ENCODE peak calls at places on chromosomes 5 and 9, in ten cellular contexts. One of them, this sample, is unnamed.

GRCh38 chr9:34891386-34891785 is 66.7 kb upstream of the PHF24 start:
- DNase-seq in T-helper 2 cell: no peak
- DNase-seq in left ventricle myocardium inferior: no peak
- DNase-seq in AG08395: peak
- DNase-seq in NCI-H345: no peak
- DNase-seq in activated CD8-positive, alpha-beta memory T cell treated with anti-CD3 and anti-CD28 coated beads, Interleukin-2, amount 50 U/mL, for 4 hours: no peak
- DNase-seq in GM10248: no peak
- DNase-seq in AG10803: no peak
- DNase-seq in GM13977: no peak
- DNase-seq in cerebellar cortex: no peak
- DNase-seq in this sample: no peak

GRCh38 chr5:40052812-40053211 is 626.9 kb upstream of the PTGER4 start:
- DNase-seq in T-helper 2 cell: no peak
- DNase-seq in left ventricle myocardium inferior: no peak
- DNase-seq in AG08395: no peak
- DNase-seq in NCI-H345: no peak
- DNase-seq in activated CD8-positive, alpha-beta memory T cell treated with anti-CD3 and anti-CD28 coated beads, Interleukin-2, amount 50 U/mL, for 4 hours: no peak
- DNase-seq in GM10248: no peak
- DNase-seq in AG10803: no peak
- DNase-seq in GM13977: no peak
- DNase-seq in cerebellar cortex: no peak
- DNase-seq in this sample: no peak

GRCh38 chr5:375921-376871 is 54.7 kb downstream of the AHRR start:
- DNase-seq in T-helper 2 cell: no peak
- DNase-seq in left ventricle myocardium inferior: no peak
- DNase-seq in AG08395: no peak
- DNase-seq in NCI-H345: no peak
- DNase-seq in activated CD8-positive, alpha-beta memory T cell treated with anti-CD3 and anti-CD28 coated beads, Interleukin-2, amount 50 U/mL, for 4 hours: peak
- DNase-seq in GM10248: no peak
- DNase-seq in AG10803: no peak
- DNase-seq in GM13977: no peak
- DNase-seq in cerebellar cortex: no peak
- DNase-seq in this sample: peak

GRCh38 chr5:144295284-144295683 is 124.6 kb downstream of the KCTD16 start:
- DNase-seq in T-helper 2 cell: no peak
- DNase-seq in left ventricle myocardium inferior: no peak
- DNase-seq in AG08395: no peak
- DNase-seq in NCI-H345: no peak
- DNase-seq in activated CD8-positive, alpha-beta memory T cell treated with anti-CD3 and anti-CD28 coated beads, Interleukin-2, amount 50 U/mL, for 4 hours: no peak
- DNase-seq in GM10248: no peak
- DNase-seq in AG10803: no peak
- DNase-seq in GM13977: no peak
- DNase-seq in cerebellar cortex: no peak
- DNase-seq in this sample: no peak

GRCh38 chr5:8429778-8430758 is 561.1 kb downstream of the MTRR start:
- DNase-seq in T-helper 2 cell: no peak
- DNase-seq in left ventricle myocardium inferior: no peak
- DNase-seq in AG08395: no peak
- DNase-seq in NCI-H345: no peak
- DNase-seq in activated CD8-positive, alpha-beta memory T cell treated with anti-CD3 and anti-CD28 coated beads, Interleukin-2, amount 50 U/mL, for 4 hours: no peak
- DNase-seq in GM10248: no peak
- DNase-seq in AG10803: no peak
- DNase-seq in GM13977: no peak
- DNase-seq in cerebellar cortex: no peak
- DNase-seq in this sample: no peak

GRCh38 chr5:36982146-36982545 is 105.6 kb downstream of the NIPBL start:
- DNase-seq in T-helper 2 cell: no peak
- DNase-seq in left ventricle myocardium inferior: no peak
- DNase-seq in AG08395: no peak
- DNase-seq in NCI-H345: no peak
- DNase-seq in activated CD8-positive, alpha-beta memory T cell treated with anti-CD3 and anti-CD28 coated beads, Interleukin-2, amount 50 U/mL, for 4 hours: no peak
- DNase-seq in GM10248: no peak
- DNase-seq in AG10803: peak
- DNase-seq in GM13977: no peak
- DNase-seq in cerebellar cortex: no peak
- DNase-seq in this sample: no peak

GRCh38 chr5:10849278-10849677 is 88.2 kb upstream of the DAP start:
- DNase-seq in T-helper 2 cell: no peak
- DNase-seq in left ventricle myocardium inferior: no peak
- DNase-seq in AG08395: no peak
- DNase-seq in NCI-H345: no peak
- DNase-seq in activated CD8-positive, alpha-beta memory T cell treated with anti-CD3 and anti-CD28 coated beads, Interleukin-2, amount 50 U/mL, for 4 hours: no peak
- DNase-seq in GM10248: no peak
- DNase-seq in AG10803: no peak
- DNase-seq in GM13977: no peak
- DNase-seq in cerebellar cortex: no peak
- DNase-seq in this sample: no peak

GRCh38 chr5:179257190-179257741 is 88.0 kb downstream of the ADAMTS2 start:
- DNase-seq in T-helper 2 cell: no peak
- DNase-seq in left ventricle myocardium inferior: peak
- DNase-seq in AG08395: no peak
- DNase-seq in NCI-H345: no peak
- DNase-seq in activated CD8-positive, alpha-beta memory T cell treated with anti-CD3 and anti-CD28 coated beads, Interleukin-2, amount 50 U/mL, for 4 hours: no peak
- DNase-seq in GM10248: no peak
- DNase-seq in AG10803: peak
- DNase-seq in GM13977: no peak
- DNase-seq in cerebellar cortex: no peak
- DNase-seq in this sample: no peak

GRCh38 chr5:134527961-134528424 is 2.5 kb downstream of the JADE2 start:
- DNase-seq in T-helper 2 cell: no peak
- DNase-seq in left ventricle myocardium inferior: no peak
- DNase-seq in AG08395: no peak
- DNase-seq in NCI-H345: no peak
- DNase-seq in activated CD8-positive, alpha-beta memory T cell treated with anti-CD3 and anti-CD28 coated beads, Interleukin-2, amount 50 U/mL, for 4 hours: no peak
- DNase-seq in GM10248: no peak
- DNase-seq in AG10803: no peak
- DNase-seq in GM13977: no peak
- DNase-seq in cerebellar cortex: no peak
- DNase-seq in this sample: no peak

GRCh38 chr9:91047993-91048607 is 246.5 kb downstream of the SYK start:
- DNase-seq in T-helper 2 cell: no peak
- DNase-seq in left ventricle myocardium inferior: no peak
- DNase-seq in AG08395: peak
- DNase-seq in NCI-H345: no peak
- DNase-seq in activated CD8-positive, alpha-beta memory T cell treated with anti-CD3 and anti-CD28 coated beads, Interleukin-2, amount 50 U/mL, for 4 hours: no peak
- DNase-seq in GM10248: no peak
- DNase-seq in AG10803: peak
- DNase-seq in GM13977: no peak
- DNase-seq in cerebellar cortex: no peak
- DNase-seq in this sample: no peak

GRCh38 chr5:149434162-149435014 is 55.3 kb upstream of the IL17B start:
- DNase-seq in T-helper 2 cell: peak
- DNase-seq in left ventricle myocardium inferior: no peak
- DNase-seq in AG08395: peak
- DNase-seq in NCI-H345: peak
- DNase-seq in activated CD8-positive, alpha-beta memory T cell treated with anti-CD3 and anti-CD28 coated beads, Interleukin-2, amount 50 U/mL, for 4 hours: peak
- DNase-seq in GM10248: peak
- DNase-seq in AG10803: peak
- DNase-seq in GM13977: peak
- DNase-seq in cerebellar cortex: peak
- DNase-seq in this sample: no peak

GRCh38 chr5:179378441-179379271 is 33.4 kb upstream of the ADAMTS2 start:
- DNase-seq in T-helper 2 cell: no peak
- DNase-seq in left ventricle myocardium inferior: no peak
- DNase-seq in AG08395: peak
- DNase-seq in NCI-H345: no peak
- DNase-seq in activated CD8-positive, alpha-beta memory T cell treated with anti-CD3 and anti-CD28 coated beads, Interleukin-2, amount 50 U/mL, for 4 hours: no peak
- DNase-seq in GM10248: no peak
- DNase-seq in AG10803: peak
- DNase-seq in GM13977: no peak
- DNase-seq in cerebellar cortex: no peak
- DNase-seq in this sample: no peak

GRCh38 chr9:120715331-120715924 is 1.2 kb upstream of the MEGF9 start:
- DNase-seq in T-helper 2 cell: no peak
- DNase-seq in left ventricle myocardium inferior: peak
- DNase-seq in AG08395: peak
- DNase-seq in NCI-H345: no peak
- DNase-seq in activated CD8-positive, alpha-beta memory T cell treated with anti-CD3 and anti-CD28 coated beads, Interleukin-2, amount 50 U/mL, for 4 hours: no peak
- DNase-seq in GM10248: no peak
- DNase-seq in AG10803: peak
- DNase-seq in GM13977: no peak
- DNase-seq in cerebellar cortex: peak
- DNase-seq in this sample: no peak

GRCh38 chr5:157449011-157449723 is 10.8 kb upstream of the NIPAL4 start:
- DNase-seq in T-helper 2 cell: no peak
- DNase-seq in left ventricle myocardium inferior: peak
- DNase-seq in AG08395: peak
- DNase-seq in NCI-H345: peak
- DNase-seq in activated CD8-positive, alpha-beta memory T cell treated with anti-CD3 and anti-CD28 coated beads, Interleukin-2, amount 50 U/mL, for 4 hours: no peak
- DNase-seq in GM10248: no peak
- DNase-seq in AG10803: peak
- DNase-seq in GM13977: no peak
- DNase-seq in cerebellar cortex: peak
- DNase-seq in this sample: no peak

GRCh38 chr5:6551287-6551954 is 81.4 kb downstream of the NSUN2 start:
- DNase-seq in T-helper 2 cell: no peak
- DNase-seq in left ventricle myocardium inferior: no peak
- DNase-seq in AG08395: no peak
- DNase-seq in NCI-H345: no peak
- DNase-seq in activated CD8-positive, alpha-beta memory T cell treated with anti-CD3 and anti-CD28 coated beads, Interleukin-2, amount 50 U/mL, for 4 hours: no peak
- DNase-seq in GM10248: no peak
- DNase-seq in AG10803: peak
- DNase-seq in GM13977: no peak
- DNase-seq in cerebellar cortex: peak
- DNase-seq in this sample: no peak

GRCh38 chr9:20356392-20357206 is 265.7 kb downstream of the MLLT3 start:
- DNase-seq in T-helper 2 cell: peak
- DNase-seq in left ventricle myocardium inferior: peak
- DNase-seq in AG08395: peak
- DNase-seq in NCI-H345: peak
- DNase-seq in activated CD8-positive, alpha-beta memory T cell treated with anti-CD3 and anti-CD28 coated beads, Interleukin-2, amount 50 U/mL, for 4 hours: peak
- DNase-seq in GM10248: peak
- DNase-seq in AG10803: peak
- DNase-seq in GM13977: peak
- DNase-seq in cerebellar cortex: peak
- DNase-seq in this sample: no peak

GRCh38 chr9:99809586-99810357 is 11.9 kb upstream of the NR4A3 start:
- DNase-seq in T-helper 2 cell: no peak
- DNase-seq in left ventricle myocardium inferior: no peak
- DNase-seq in AG08395: no peak
- DNase-seq in NCI-H345: no peak
- DNase-seq in activated CD8-positive, alpha-beta memory T cell treated with anti-CD3 and anti-CD28 coated beads, Interleukin-2, amount 50 U/mL, for 4 hours: no peak
- DNase-seq in GM10248: no peak
- DNase-seq in AG10803: no peak
- DNase-seq in GM13977: no peak
- DNase-seq in cerebellar cortex: no peak
- DNase-seq in this sample: no peak

GRCh38 chr9:129263836-129264235 is 85.8 kb upstream of the IER5L start:
- DNase-seq in T-helper 2 cell: no peak
- DNase-seq in left ventricle myocardium inferior: peak
- DNase-seq in AG08395: no peak
- DNase-seq in NCI-H345: no peak
- DNase-seq in activated CD8-positive, alpha-beta memory T cell treated with anti-CD3 and anti-CD28 coated beads, Interleukin-2, amount 50 U/mL, for 4 hours: no peak
- DNase-seq in GM10248: no peak
- DNase-seq in AG10803: no peak
- DNase-seq in GM13977: no peak
- DNase-seq in cerebellar cortex: no peak
- DNase-seq in this sample: no peak

GRCh38 chr5:143401846-143402463 is 1.5 kb downstream of the NR3C1 start:
- DNase-seq in T-helper 2 cell: peak
- DNase-seq in left ventricle myocardium inferior: no peak
- DNase-seq in AG08395: no peak
- DNase-seq in NCI-H345: peak
- DNase-seq in activated CD8-positive, alpha-beta memory T cell treated with anti-CD3 and anti-CD28 coated beads, Interleukin-2, amount 50 U/mL, for 4 hours: no peak
- DNase-seq in GM10248: no peak
- DNase-seq in AG10803: no peak
- DNase-seq in GM13977: peak
- DNase-seq in cerebellar cortex: peak
- DNase-seq in this sample: no peak

GRCh38 chr5:149828161-149829011 is 98.3 kb downstream of the PPARGC1B start:
- DNase-seq in T-helper 2 cell: peak
- DNase-seq in left ventricle myocardium inferior: peak
- DNase-seq in AG08395: peak
- DNase-seq in NCI-H345: peak
- DNase-seq in activated CD8-positive, alpha-beta memory T cell treated with anti-CD3 and anti-CD28 coated beads, Interleukin-2, amount 50 U/mL, for 4 hours: peak
- DNase-seq in GM10248: peak
- DNase-seq in AG10803: peak
- DNase-seq in GM13977: peak
- DNase-seq in cerebellar cortex: peak
- DNase-seq in this sample: peak

GRCh38 chr9:112377087-112377486 is 2.8 kb upstream of the HSDL2 start:
- DNase-seq in T-helper 2 cell: no peak
- DNase-seq in left ventricle myocardium inferior: no peak
- DNase-seq in AG08395: no peak
- DNase-seq in NCI-H345: no peak
- DNase-seq in activated CD8-positive, alpha-beta memory T cell treated with anti-CD3 and anti-CD28 coated beads, Interleukin-2, amount 50 U/mL, for 4 hours: no peak
- DNase-seq in GM10248: no peak
- DNase-seq in AG10803: no peak
- DNase-seq in GM13977: no peak
- DNase-seq in cerebellar cortex: no peak
- DNase-seq in this sample: no peak

GRCh38 chr5:40834391-40834848 is 602 bp downstream of the RPL37 start:
- DNase-seq in T-helper 2 cell: peak
- DNase-seq in left ventricle myocardium inferior: no peak
- DNase-seq in AG08395: no peak
- DNase-seq in NCI-H345: no peak
- DNase-seq in activated CD8-positive, alpha-beta memory T cell treated with anti-CD3 and anti-CD28 coated beads, Interleukin-2, amount 50 U/mL, for 4 hours: peak
- DNase-seq in GM10248: no peak
- DNase-seq in AG10803: peak
- DNase-seq in GM13977: no peak
- DNase-seq in cerebellar cortex: peak
- DNase-seq in this sample: peak

GRCh38 chr5:15168397-15168796 is 296.8 kb upstream of the ANKH start:
- DNase-seq in T-helper 2 cell: no peak
- DNase-seq in left ventricle myocardium inferior: no peak
- DNase-seq in AG08395: no peak
- DNase-seq in NCI-H345: no peak
- DNase-seq in activated CD8-positive, alpha-beta memory T cell treated with anti-CD3 and anti-CD28 coated beads, Interleukin-2, amount 50 U/mL, for 4 hours: no peak
- DNase-seq in GM10248: no peak
- DNase-seq in AG10803: no peak
- DNase-seq in GM13977: no peak
- DNase-seq in cerebellar cortex: no peak
- DNase-seq in this sample: no peak

GRCh38 chr5:176355400-176356178 is 6.0 kb downstream of the KIAA1191 start:
- DNase-seq in T-helper 2 cell: no peak
- DNase-seq in left ventricle myocardium inferior: no peak
- DNase-seq in AG08395: no peak
- DNase-seq in NCI-H345: peak
- DNase-seq in activated CD8-positive, alpha-beta memory T cell treated with anti-CD3 and anti-CD28 coated beads, Interleukin-2, amount 50 U/mL, for 4 hours: no peak
- DNase-seq in GM10248: no peak
- DNase-seq in AG10803: no peak
- DNase-seq in GM13977: no peak
- DNase-seq in cerebellar cortex: no peak
- DNase-seq in this sample: no peak

GRCh38 chr5:35129921-35130485 is 82.3 kb upstream of the AGXT2 start:
- DNase-seq in T-helper 2 cell: peak
- DNase-seq in left ventricle myocardium inferior: no peak
- DNase-seq in AG08395: no peak
- DNase-seq in NCI-H345: no peak
- DNase-seq in activated CD8-positive, alpha-beta memory T cell treated with anti-CD3 and anti-CD28 coated beads, Interleukin-2, amount 50 U/mL, for 4 hours: peak
- DNase-seq in GM10248: no peak
- DNase-seq in AG10803: peak
- DNase-seq in GM13977: peak
- DNase-seq in cerebellar cortex: peak
- DNase-seq in this sample: no peak

GRCh38 chr5:175457466-175457865 is 13.5 kb upstream of the DRD1 start:
- DNase-seq in T-helper 2 cell: no peak
- DNase-seq in left ventricle myocardium inferior: no peak
- DNase-seq in AG08395: no peak
- DNase-seq in NCI-H345: peak
- DNase-seq in activated CD8-positive, alpha-beta memory T cell treated with anti-CD3 and anti-CD28 coated beads, Interleukin-2, amount 50 U/mL, for 4 hours: no peak
- DNase-seq in GM10248: no peak
- DNase-seq in AG10803: no peak
- DNase-seq in GM13977: no peak
- DNase-seq in cerebellar cortex: no peak
- DNase-seq in this sample: no peak

This sample was measured in natural killer cell treated with Interleukin-12 subunit alpha and Interleukin-12 subunit beta and Interleukin-15 and Interleukin-18, amount 100 ng/mL, for 72 hours.